ENCODE peak calls at places on chromosomes 16 and 17, in four cellular contexts. G, M, P and L are unnamed samples.
A peak's percentile ranks its signal among the peaks of the same experiment; 100 is the strongest.

GRCh38 chr17:39062846-39063680 is 88.4 kb downstream of the PLXDC1 start:
- DNase-seq in G (no peak), M (no peak), P (no peak), L (no peak)

GRCh38 chr16:85202631-85203461 is 90.6 kb upstream of the CIBAR2 start:
- DNase-seq in G (peak; percentile 94), M (no peak), P (no peak), L (no peak)

GRCh38 chr17:38344127-38344745 is 480 bp upstream of the GPR179 start:
- DNase-seq in G (no peak), M (no peak), P (no peak), L (no peak)

GRCh38 chr17:10605221-10605783 is 51.8 kb downstream of the MYH3 start:
- DNase-seq in G (no peak), M (no peak), P (no peak), L (no peak)

GRCh38 chr16:85931596-85932402 is 32.8 kb downstream of the IRF8 start:
- DNase-seq in G (no peak), M (peak; percentile 52), P (no peak), L (no peak)

GRCh38 chr16:15548482-15548891 is 94.5 kb downstream of the MARF1 start:
- DNase-seq in G (no peak), M (no peak), P (no peak), L (no peak)

GRCh38 chr16:55572439-55572838 is 6.0 kb downstream of the CAPNS2 start:
- DNase-seq in G (no peak), M (no peak), P (no peak), L (no peak)

GRCh38 chr17:9566067-9566466 is 9.6 kb downstream of the STX8 start:
- DNase-seq in G (no peak), M (no peak), P (no peak), L (no peak)

GRCh38 chr16:82067810-82068325 is 32.8 kb downstream of the HSD17B2 start:
- DNase-seq in G (no peak), M (no peak), P (no peak), L (no peak)

GRCh38 chr16:84481051-84481735 is 23.3 kb downstream of the MEAK7 start:
- DNase-seq in G (no peak), M (no peak), P (no peak), L (no peak)

GRCh38 chr17:80152057-80152831 is 5.3 kb upstream of the EIF4A3 start:
- DNase-seq in G (no peak), M (peak; percentile 42), P (no peak), L (peak; percentile 49)

GRCh38 chr17:60173304-60173807 is 23.6 kb downstream of the CA4 start:
- DNase-seq in G (no peak), M (no peak), P (no peak), L (no peak)

GRCh38 chr17:32289454-32289853 is 23.8 kb downstream of the RHBDL3 start:
- DNase-seq in G (no peak), M (no peak), P (no peak), L (no peak)

GRCh38 chr16:83995756-83996155 is 27.7 kb downstream of the NECAB2 start:
- DNase-seq in G (no peak), M (no peak), P (no peak), L (peak; percentile 20)

GRCh38 chr17:33366998-33367397 is 73.9 kb upstream of the ASIC2 start:
- DNase-seq in G (no peak), M (no peak), P (no peak), L (no peak)

GRCh38 chr16:50065624-50066481 is at the start of gene HEATR3:
- DNase-seq in G (peak; percentile 85), M (peak; percentile 93), P (peak; percentile 92), L (peak; percentile 95)

GRCh38 chr16:50067290-50067853 is 1.6 kb downstream of the HEATR3 start:
- DNase-seq in G (peak; percentile 29), M (peak; percentile 71), P (no peak), L (peak; percentile 71)

GRCh38 chr16:50068550-50068949 is 2.8 kb downstream of the HEATR3 start:
- DNase-seq in G (peak; percentile 45), M (no peak), P (no peak), L (no peak)

GRCh38 chr16:50065241-50065623 is 538 bp upstream of the HEATR3 start:
- DNase-seq in G (no peak), M (no peak), P (no peak), L (no peak)

GRCh38 chr16:50066482-50067289 is 916 bp downstream of the HEATR3 start:
- DNase-seq in G (no peak), M (peak; percentile 4), P (no peak), L (no peak)
- TF ChIP-seq CTCF in G (no peak), M (no peak), P (no peak), L (no peak)

GRCh38 chr16:62194828-62195227 is 158.6 kb upstream of the CDH8 start:
- DNase-seq in G (no peak), M (no peak), P (no peak), L (no peak)
- TF ChIP-seq CTCF in G (no peak), M (peak; percentile 70), P (no peak), L (no peak)

GRCh38 chr17:57941384-57942370 is 13.5 kb downstream of the CUEDC1 start:
- DNase-seq in G (no peak), M (no peak), P (no peak), L (no peak)
- TF ChIP-seq CTCF in G (no peak), M (no peak), P (no peak), L (no peak)

GRCh38 chr16:4314532-4315184 is 1.2 kb upstream of the GLIS2 start:
- DNase-seq in G (no peak), M (peak; percentile 24), P (no peak), L (peak; percentile 53)
- TF ChIP-seq CTCF in G (peak; percentile 32), M (no peak), P (no peak), L (no peak)

GRCh38 chr16:88445583-88445960 is 7.5 kb upstream of the ZFPM1 start:
- DNase-seq in G (no peak), M (no peak), P (no peak), L (no peak)

GRCh38 chr16:88447881-88448280 is 5.2 kb upstream of the ZFPM1 start:
- DNase-seq in G (no peak), M (no peak), P (no peak), L (no peak)

GRCh38 chr16:88446736-88447135 is 6.3 kb upstream of the ZFPM1 start:
- DNase-seq in G (no peak), M (no peak), P (no peak), L (no peak)

GRCh38 chr16:88444826-88445582 is 8.1 kb upstream of the ZFPM1 start:
- DNase-seq in G (no peak), M (no peak), P (no peak), L (no peak)

GRCh38 chr16:88446061-88446460 is 7.0 kb upstream of the ZFPM1 start:
- DNase-seq in G (no peak), M (no peak), P (no peak), L (no peak)
- TF ChIP-seq CTCF in G (no peak), M (no peak), P (no peak), L (no peak)